ENCODE peak calls at places on chromosomes 12 and 14, in four cellular contexts. W is NCI-H510A treated with DMSO at 0.1 percent for 48 hours, F is tibial artery, K is NCI-H345. Y is an unnamed sample.

GRCh38 chr12:2844786-2845185 is 10.0 kb upstream of the NRIP2 start:
- DNase-seq in W (no peak), F (no peak), K (no peak), Y (peak; percentile 33)

GRCh38 chr12:3655331-3655900 is 97.5 kb downstream of the CRACR2A start:
- DNase-seq in W (peak; percentile 27), F (no peak), K (peak; percentile 57), Y (peak; percentile 98)

GRCh38 chr12:82687020-82687951 is 580 bp downstream of the TMTC2 start:
- DNase-seq in W (peak; percentile 82), F (peak; percentile 58), K (peak; percentile 70), Y (peak; percentile 97)

GRCh38 chr12:70354777-70355176 is 11.3 kb upstream of the KCNMB4 start:
- DNase-seq in W (no peak), F (no peak), K (no peak), Y (no peak)

GRCh38 chr12:59056931-59057330 is 136.6 kb upstream of the LRIG3 start:
- DNase-seq in W (no peak), F (no peak), K (no peak), Y (no peak)

GRCh38 chr12:111812881-111813741 is 28.9 kb upstream of the MAPKAPK5 start:
- DNase-seq in W (peak; percentile 83), F (peak; percentile 84), K (peak; percentile 77), Y (peak; percentile 96)

GRCh38 chr14:50388256-50388931 is 8.3 kb downstream of the CDKL1 start:
- DNase-seq in W (no peak), F (no peak), K (no peak), Y (no peak)

GRCh38 chr14:56002316-56002715 is 115.9 kb upstream of the PELI2 start:
- DNase-seq in W (no peak), F (no peak), K (no peak), Y (no peak)

GRCh38 chr12:63410197-63410596 is 258.1 kb downstream of the DPY19L2 start:
- DNase-seq in W (no peak), F (no peak), K (no peak), Y (no peak)

GRCh38 chr14:77305696-77306095 is 15.0 kb downstream of the POMT2 start:
- DNase-seq in W (no peak), F (no peak), K (no peak), Y (no peak)

GRCh38 chr12:26109343-26109841 is 15.4 kb downstream of the BHLHE41 start:
- DNase-seq in W (peak; percentile 80), F (peak; percentile 59), K (no peak), Y (no peak)

GRCh38 chr14:26394114-26394855 is 203.5 kb downstream of the NOVA1 start:
- DNase-seq in W (peak; percentile 35), F (no peak), K (peak; percentile 92), Y (peak; percentile 48)

GRCh38 chr14:106613256-106613655 is 1086.9 kb downstream of the TMEM121 start:
- DNase-seq in W (no peak), F (no peak), K (no peak), Y (no peak)

GRCh38 chr12:64550758-64551157 is 59.5 kb upstream of the RASSF3 start:
- DNase-seq in W (no peak), F (no peak), K (no peak), Y (no peak)

GRCh38 chr12:44972746-44973421 is 78.0 kb downstream of the DBX2 start:
- DNase-seq in W (no peak), F (no peak), K (no peak), Y (peak; percentile 86)

GRCh38 chr12:110426300-110426910 is 22.9 kb upstream of the ANAPC7 start:
- DNase-seq in W (no peak), F (no peak), K (no peak), Y (no peak)

GRCh38 chr14:79161576-79161975 is 991.4 kb downstream of the NRXN3 start:
- DNase-seq in W (no peak), F (no peak), K (no peak), Y (no peak)

GRCh38 chr12:28507055-28507454 is 316.8 kb downstream of the CCDC91 start:
- DNase-seq in W (no peak), F (no peak), K (no peak), Y (no peak)

GRCh38 chr14:100546051-100546443 is 41.2 kb downstream of the BEGAIN start:
- DNase-seq in W (no peak), F (no peak), K (no peak), Y (peak; percentile 47)

GRCh38 chr12:124440841-124441381 is 126.5 kb downstream of the NCOR2 start:
- DNase-seq in W (no peak), F (no peak), K (no peak), Y (no peak)

GRCh38 chr14:75280831-75281690 is 2.4 kb downstream of the FOS start:
- DNase-seq in W (no peak), F (no peak), K (no peak), Y (peak; percentile 59)

GRCh38 chr14:102540310-102541028 is 30.9 kb upstream of the ANKRD9 start:
- DNase-seq in W (peak; percentile 22), F (no peak), K (peak; percentile 95), Y (no peak)

GRCh38 chr14:69789118-69789640 is 7.9 kb downstream of the SLC10A1 start:
- DNase-seq in W (no peak), F (no peak), K (no peak), Y (no peak)

GRCh38 chr12:102322254-102322653 is 124.6 kb upstream of the PMCH start:
- DNase-seq in W (no peak), F (no peak), K (no peak), Y (no peak)

GRCh38 chr12:50597200-50598195 is 92.7 kb downstream of the DIP2B start:
- DNase-seq in W (no peak), F (no peak), K (no peak), Y (peak; percentile 8)

GRCh38 chr14:63677891-63678379 is 36.3 kb upstream of the WDR89 start:
- DNase-seq in W (no peak), F (no peak), K (no peak), Y (no peak)

GRCh38 chr14:34081576-34082136 is 130.8 kb upstream of the EGLN3 start:
- DNase-seq in W (peak; percentile 88), F (no peak), K (peak; percentile 25), Y (peak; percentile 90)

GRCh38 chr12:24389394-24389793 is 439.9 kb upstream of the SOX5 start:
- DNase-seq in W (no peak), F (no peak), K (no peak), Y (no peak)

Y was measured in DMS53.